ENCODE peak calls at places on chromosomes 4 and X, in seven cellular contexts. One of them, this sample, is unnamed.

GRCh38 chrX:34901761-34902160 is 40.8 kb upstream of the FAM47B start:
- DNase-seq in WTC11: no peak
- DNase-seq in adrenal gland: no peak
- DNase-seq in fibroblast of the aortic adventitia: peak
- DNase-seq in mesothelial cell of epicardium: no peak
- DNase-seq in H9: no peak
- DNase-seq in body of pancreas: no peak
- DNase-seq in this sample: no peak

GRCh38 chrX:48569958-48570357 is 4.3 kb upstream of the RBM3 start:
- DNase-seq in mesothelial cell of epicardium: no peak
- DNase-seq in adrenal gland: no peak
- DNase-seq in WTC11: no peak
- DNase-seq in body of pancreas: no peak
- DNase-seq in H9: no peak
- DNase-seq in fibroblast of the aortic adventitia: peak
- DNase-seq in this sample: no peak

GRCh38 chr4:94160774-94161173 is 46.9 kb upstream of the SMARCAD1 start:
- DNase-seq in adrenal gland: no peak
- DNase-seq in mesothelial cell of epicardium: no peak
- DNase-seq in body of pancreas: no peak
- DNase-seq in H9: no peak
- DNase-seq in WTC11: no peak
- DNase-seq in fibroblast of the aortic adventitia: no peak
- DNase-seq in this sample: no peak

GRCh38 chr4:148831945-148832344 is 389.7 kb upstream of the NR3C2 start:
- DNase-seq in WTC11: no peak
- DNase-seq in body of pancreas: no peak
- DNase-seq in H9: no peak
- DNase-seq in fibroblast of the aortic adventitia: peak
- DNase-seq in adrenal gland: no peak
- DNase-seq in mesothelial cell of epicardium: no peak
- DNase-seq in this sample: peak

GRCh38 chr4:53055716-53056413 is 193.7 kb downstream of the RASL11B start:
- DNase-seq in body of pancreas: no peak
- DNase-seq in H9: no peak
- DNase-seq in adrenal gland: no peak
- DNase-seq in fibroblast of the aortic adventitia: peak
- DNase-seq in mesothelial cell of epicardium: no peak
- DNase-seq in WTC11: no peak
- DNase-seq in this sample: no peak

GRCh38 chr4:188619456-188620149 is 480.4 kb downstream of the TRIML1 start:
- DNase-seq in WTC11: peak
- DNase-seq in body of pancreas: no peak
- DNase-seq in fibroblast of the aortic adventitia: no peak
- DNase-seq in adrenal gland: no peak
- DNase-seq in mesothelial cell of epicardium: no peak
- DNase-seq in H9: peak
- DNase-seq in this sample: no peak

GRCh38 chr4:48127882-48128394 is 6.1 kb downstream of the TXK start:
- DNase-seq in H9: peak
- DNase-seq in adrenal gland: peak
- DNase-seq in body of pancreas: peak
- DNase-seq in WTC11: peak
- DNase-seq in fibroblast of the aortic adventitia: peak
- DNase-seq in mesothelial cell of epicardium: no peak
- DNase-seq in this sample: peak

GRCh38 chr4:76590847-76591281 is 155.8 kb downstream of the SHROOM3 start:
- DNase-seq in WTC11: no peak
- DNase-seq in mesothelial cell of epicardium: no peak
- DNase-seq in body of pancreas: no peak
- DNase-seq in H9: no peak
- DNase-seq in adrenal gland: no peak
- DNase-seq in fibroblast of the aortic adventitia: peak
- DNase-seq in this sample: no peak

GRCh38 chr4:7541414-7541810 is 106.7 kb upstream of the PSAPL1 start:
- DNase-seq in H9: no peak
- DNase-seq in body of pancreas: no peak
- DNase-seq in adrenal gland: no peak
- DNase-seq in mesothelial cell of epicardium: no peak
- DNase-seq in fibroblast of the aortic adventitia: no peak
- DNase-seq in WTC11: no peak
- DNase-seq in this sample: no peak

GRCh38 chr4:67700874-67701850 is at the start of gene UBA6:
- DNase-seq in fibroblast of the aortic adventitia: peak
- DNase-seq in WTC11: peak
- DNase-seq in adrenal gland: peak
- DNase-seq in mesothelial cell of epicardium: peak
- DNase-seq in H9: peak
- DNase-seq in body of pancreas: peak
- DNase-seq in this sample: peak

GRCh38 chr4:122508083-122508482 is 51.6 kb upstream of the IL2 start:
- DNase-seq in fibroblast of the aortic adventitia: no peak
- DNase-seq in body of pancreas: no peak
- DNase-seq in adrenal gland: no peak
- DNase-seq in H9: no peak
- DNase-seq in mesothelial cell of epicardium: no peak
- DNase-seq in WTC11: no peak
- DNase-seq in this sample: no peak

GRCh38 chr4:121799888-121800501 is 1.1 kb upstream of the EXOSC9 start:
- DNase-seq in WTC11: no peak
- DNase-seq in mesothelial cell of epicardium: no peak
- DNase-seq in H9: no peak
- DNase-seq in adrenal gland: no peak
- DNase-seq in body of pancreas: no peak
- DNase-seq in fibroblast of the aortic adventitia: no peak
- DNase-seq in this sample: no peak

GRCh38 chr4:72564184-72564583 is 4.8 kb downstream of the ADAMTS3 start:
- DNase-seq in adrenal gland: no peak
- DNase-seq in mesothelial cell of epicardium: no peak
- DNase-seq in H9: no peak
- DNase-seq in fibroblast of the aortic adventitia: peak
- DNase-seq in WTC11: no peak
- DNase-seq in body of pancreas: no peak
- DNase-seq in this sample: no peak

GRCh38 chr4:185865901-185866328 is 53.9 kb upstream of the SORBS2 start:
- DNase-seq in body of pancreas: peak
- DNase-seq in H9: no peak
- DNase-seq in adrenal gland: no peak
- DNase-seq in WTC11: no peak
- DNase-seq in fibroblast of the aortic adventitia: peak
- DNase-seq in mesothelial cell of epicardium: no peak
- DNase-seq in this sample: no peak

GRCh38 chr4:124090007-124090406 is 622.5 kb downstream of the ANKRD50 start:
- DNase-seq in mesothelial cell of epicardium: no peak
- DNase-seq in fibroblast of the aortic adventitia: no peak
- DNase-seq in body of pancreas: no peak
- DNase-seq in H9: no peak
- DNase-seq in WTC11: no peak
- DNase-seq in adrenal gland: no peak
- DNase-seq in this sample: no peak

GRCh38 chrX:34805951-34806350 is 136.6 kb upstream of the FAM47B start:
- DNase-seq in fibroblast of the aortic adventitia: no peak
- DNase-seq in adrenal gland: no peak
- DNase-seq in body of pancreas: no peak
- DNase-seq in H9: no peak
- DNase-seq in WTC11: no peak
- DNase-seq in mesothelial cell of epicardium: no peak
- DNase-seq in this sample: no peak

GRCh38 chr4:185837415-185838103 is 25.6 kb upstream of the SORBS2 start:
- DNase-seq in mesothelial cell of epicardium: no peak
- DNase-seq in H9: no peak
- DNase-seq in body of pancreas: no peak
- DNase-seq in WTC11: no peak
- DNase-seq in fibroblast of the aortic adventitia: peak
- DNase-seq in adrenal gland: no peak
- DNase-seq in this sample: no peak

GRCh38 chr4:146643812-146644401 is 5.2 kb downstream of the POU4F2 start:
- DNase-seq in WTC11: no peak
- DNase-seq in adrenal gland: no peak
- DNase-seq in H9: no peak
- DNase-seq in fibroblast of the aortic adventitia: peak
- DNase-seq in body of pancreas: no peak
- DNase-seq in mesothelial cell of epicardium: no peak
- DNase-seq in this sample: no peak

GRCh38 chrX:123085311-123085940 is 98.7 kb upstream of the GRIA3 start:
- DNase-seq in fibroblast of the aortic adventitia: peak
- DNase-seq in H9: peak
- DNase-seq in body of pancreas: no peak
- DNase-seq in mesothelial cell of epicardium: no peak
- DNase-seq in WTC11: no peak
- DNase-seq in adrenal gland: no peak
- DNase-seq in this sample: no peak

GRCh38 chr4:74297556-74297955 is 10.7 kb upstream of the EPGN start:
- DNase-seq in fibroblast of the aortic adventitia: no peak
- DNase-seq in WTC11: no peak
- DNase-seq in mesothelial cell of epicardium: no peak
- DNase-seq in body of pancreas: no peak
- DNase-seq in adrenal gland: no peak
- DNase-seq in H9: no peak
- DNase-seq in this sample: no peak

GRCh38 chrX:118770133-118770760 is 42.8 kb downstream of the IL13RA1 start:
- DNase-seq in H9: no peak
- DNase-seq in WTC11: no peak
- DNase-seq in body of pancreas: no peak
- DNase-seq in mesothelial cell of epicardium: no peak
- DNase-seq in fibroblast of the aortic adventitia: no peak
- DNase-seq in adrenal gland: no peak
- DNase-seq in this sample: no peak

GRCh38 chr4:2040391-2041233 is 18.5 kb upstream of the NAT8L start:
- DNase-seq in mesothelial cell of epicardium: no peak
- DNase-seq in body of pancreas: no peak
- DNase-seq in adrenal gland: peak
- DNase-seq in fibroblast of the aortic adventitia: no peak
- DNase-seq in H9: peak
- DNase-seq in WTC11: no peak
- DNase-seq in this sample: no peak

GRCh38 chr4:145545538-145546224 is 64.0 kb downstream of the SMAD1 start:
- DNase-seq in mesothelial cell of epicardium: no peak
- DNase-seq in WTC11: no peak
- DNase-seq in adrenal gland: no peak
- DNase-seq in fibroblast of the aortic adventitia: peak
- DNase-seq in H9: no peak
- DNase-seq in body of pancreas: peak
- DNase-seq in this sample: peak

GRCh38 chr4:173367946-173368345 is 2.8 kb upstream of the SAP30 start:
- DNase-seq in mesothelial cell of epicardium: no peak
- DNase-seq in WTC11: no peak
- DNase-seq in fibroblast of the aortic adventitia: peak
- DNase-seq in H9: no peak
- DNase-seq in adrenal gland: no peak
- DNase-seq in body of pancreas: no peak
- DNase-seq in this sample: no peak

GRCh38 chr4:42570221-42570620 is 86.7 kb downstream of the ATP8A1 start:
- DNase-seq in adrenal gland: peak
- DNase-seq in fibroblast of the aortic adventitia: peak
- DNase-seq in H9: no peak
- DNase-seq in WTC11: no peak
- DNase-seq in mesothelial cell of epicardium: no peak
- DNase-seq in body of pancreas: peak
- DNase-seq in this sample: no peak

DNA sequence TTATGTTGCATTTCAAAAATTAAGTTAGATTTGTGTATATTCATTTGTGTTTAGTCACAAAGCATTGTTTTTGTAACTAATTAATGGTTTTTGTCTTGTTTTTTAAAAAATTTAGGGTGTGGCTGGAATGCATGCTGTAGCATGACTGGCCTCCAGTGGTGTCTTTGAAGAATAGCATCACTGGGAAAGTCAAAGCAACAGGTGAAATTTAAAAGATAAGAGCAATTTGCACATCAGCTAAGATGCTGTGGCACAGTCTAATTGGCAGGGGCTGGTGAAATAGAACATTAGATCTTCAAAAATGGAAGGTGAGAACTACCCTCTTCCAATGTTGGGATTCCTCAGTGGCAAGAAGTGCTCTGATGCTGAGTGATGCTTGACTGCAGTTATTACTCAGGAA is 45.3 kb downstream of the ANK2 start:
- DNase-seq in adrenal gland: no peak
- DNase-seq in fibroblast of the aortic adventitia: peak
- DNase-seq in mesothelial cell of epicardium: no peak
- DNase-seq in WTC11: no peak
- DNase-seq in H9: no peak
- DNase-seq in body of pancreas: no peak
- DNase-seq in this sample: peak
- TF ChIP-seq CTCF in adrenal gland: peak
- TF ChIP-seq CTCF in fibroblast of the aortic adventitia: peak
- TF ChIP-seq CTCF in mesothelial cell of epicardium: peak
- TF ChIP-seq CTCF in WTC11: peak
- TF ChIP-seq CTCF in H9: peak
- TF ChIP-seq CTCF in body of pancreas: peak
- TF ChIP-seq CTCF in this sample: peak

DNA sequence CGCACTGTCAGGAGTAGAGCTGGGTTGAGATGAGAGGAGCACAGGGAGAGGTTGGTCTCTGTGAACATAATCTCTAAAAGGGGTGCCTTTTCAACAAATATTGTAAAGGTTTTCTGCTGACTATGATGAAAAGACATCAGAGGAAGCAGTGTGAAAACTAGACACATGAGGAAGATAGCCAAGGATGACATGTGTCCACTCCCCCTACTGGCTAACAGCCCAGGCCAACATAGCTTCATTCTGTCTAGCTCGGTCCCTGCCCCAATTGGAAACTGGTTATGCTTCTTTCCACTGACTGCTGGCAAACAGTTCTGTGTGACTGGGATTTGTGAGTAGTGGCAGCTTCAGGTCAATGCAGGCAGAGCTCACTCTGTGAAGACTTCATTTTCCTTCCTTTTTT is 115.4 kb upstream of the ESX1 start:
- DNase-seq in body of pancreas: no peak
- DNase-seq in fibroblast of the aortic adventitia: no peak
- DNase-seq in H9: peak
- DNase-seq in mesothelial cell of epicardium: no peak
- DNase-seq in adrenal gland: no peak
- DNase-seq in WTC11: peak
- DNase-seq in this sample: no peak
- TF ChIP-seq CTCF in body of pancreas: no peak
- TF ChIP-seq CTCF in fibroblast of the aortic adventitia: no peak
- TF ChIP-seq CTCF in H9: peak
- TF ChIP-seq CTCF in mesothelial cell of epicardium: no peak
- TF ChIP-seq CTCF in adrenal gland: no peak
- TF ChIP-seq CTCF in WTC11: no peak
- TF ChIP-seq CTCF in this sample: no peak

GRCh38 chr4:16443504-16444088 is 217.3 kb upstream of the TAPT1 start:
- DNase-seq in mesothelial cell of epicardium: no peak
- DNase-seq in fibroblast of the aortic adventitia: peak
- DNase-seq in H9: no peak
- DNase-seq in adrenal gland: no peak
- DNase-seq in body of pancreas: no peak
- DNase-seq in WTC11: no peak
- DNase-seq in this sample: no peak
- TF ChIP-seq CTCF in mesothelial cell of epicardium: peak
- TF ChIP-seq CTCF in fibroblast of the aortic adventitia: peak
- TF ChIP-seq CTCF in H9: peak
- TF ChIP-seq CTCF in adrenal gland: peak
- TF ChIP-seq CTCF in body of pancreas: peak
- TF ChIP-seq CTCF in WTC11: peak
- TF ChIP-seq CTCF in this sample: peak

GRCh38 chrX:112147206-112147605 is 64.6 kb upstream of the TRPC5 start:
- DNase-seq in fibroblast of the aortic adventitia: no peak
- DNase-seq in H9: peak
- DNase-seq in WTC11: peak
- DNase-seq in body of pancreas: no peak
- DNase-seq in adrenal gland: peak
- DNase-seq in mesothelial cell of epicardium: no peak
- DNase-seq in this sample: no peak
- TF ChIP-seq CTCF in fibroblast of the aortic adventitia: peak
- TF ChIP-seq CTCF in H9: peak
- TF ChIP-seq CTCF in WTC11: peak
- TF ChIP-seq CTCF in body of pancreas: no peak
- TF ChIP-seq CTCF in adrenal gland: peak
- TF ChIP-seq CTCF in mesothelial cell of epicardium: peak
- TF ChIP-seq CTCF in this sample: peak

This sample was measured in AG04449.